ENCODE peak calls at places on chromosome 11, in nine cellular contexts. U is psoas muscle, T is PC-9, F is MCF 10A, P is uterus, A is astrocyte of the spinal cord, D is gastrocnemius medialis, G is fibroblast of villous mesenchyme, L is kidney. I is an unnamed sample.

GRCh38 chr11:36478700-36479329 is 31.3 kb downstream of the TRAF6 start:
- DNase-seq in D (no peak), F (peak), G (peak), A (peak), U (no peak), P (no peak), L (no peak), T (peak), I (peak)

GRCh38 chr11:93939084-93939780 is 81.9 kb upstream of the HEPHL1 start:
- DNase-seq in A (peak), T (no peak), F (peak), L (no peak), D (no peak), G (peak), U (no peak), P (no peak), I (no peak)

GRCh38 chr11:65553301-65554001 is 4.7 kb downstream of the LTBP3 start:
- DNase-seq in G (no peak), F (no peak), L (peak), U (no peak), A (no peak), D (no peak), T (peak), P (no peak), I (peak)

GRCh38 chr11:34176980-34177319 is 71.5 kb downstream of the NAT10 start:
- DNase-seq in T (no peak), D (no peak), U (no peak), G (peak), P (no peak), F (no peak), A (no peak), L (no peak), I (no peak)

GRCh38 chr11:71210861-71211260 is 41.5 kb downstream of the SHANK2 start:
- DNase-seq in U (no peak), A (no peak), F (no peak), T (no peak), G (no peak), D (no peak), P (no peak), L (no peak), I (no peak)

GRCh38 chr11:15757299-15757698 is 599.0 kb downstream of the SOX6 start:
- DNase-seq in L (no peak), D (no peak), A (no peak), U (no peak), T (no peak), P (no peak), G (no peak), F (no peak), I (no peak)

GRCh38 chr11:123143921-123144320 is 51.1 kb downstream of the CLMP start:
- DNase-seq in L (no peak), G (no peak), D (no peak), A (no peak), F (no peak), U (no peak), P (no peak), T (no peak), I (no peak)

GRCh38 chr11:58451585-58451984 is 9.5 kb upstream of the OR5B12 start:
- DNase-seq in T (no peak), A (no peak), G (no peak), P (no peak), L (no peak), U (no peak), D (no peak), F (no peak), I (no peak)

GRCh38 chr11:117195208-117195607 is 4.0 kb upstream of the TAGLN start:
- DNase-seq in G (no peak), P (no peak), D (no peak), L (peak), T (no peak), F (no peak), U (no peak), A (no peak), I (no peak)

GRCh38 chr11:109734602-109735001 is 312.6 kb downstream of the C11orf87 start:
- DNase-seq in U (no peak), A (no peak), T (no peak), D (no peak), F (no peak), G (no peak), L (no peak), P (no peak), I (no peak)

GRCh38 chr11:71940561-71941219 is 11.8 kb downstream of the RNF121 start:
- DNase-seq in F (no peak), P (no peak), A (no peak), D (no peak), L (no peak), U (no peak), T (no peak), G (peak), I (no peak)

GRCh38 chr11:18706330-18707243 is 8.0 kb downstream of the TMEM86A start:
- DNase-seq in T (no peak), P (peak), U (peak), F (no peak), D (no peak), G (peak), L (peak), A (no peak), I (no peak)

GRCh38 chr11:12216542-12217422 is 106.4 kb downstream of the MICAL2 start:
- DNase-seq in D (no peak), T (no peak), F (no peak), A (peak), L (no peak), P (no peak), U (no peak), G (peak), I (no peak)

GRCh38 chr11:64387916-64388315 is 29.0 kb downstream of the RPS6KA4 start:
- DNase-seq in G (no peak), L (no peak), F (no peak), D (no peak), U (no peak), A (no peak), T (no peak), P (no peak), I (no peak)

GRCh38 chr11:12451179-12451814 is 73.9 kb downstream of the PARVA start:
- DNase-seq in U (no peak), P (no peak), T (no peak), G (no peak), D (no peak), A (no peak), F (no peak), L (no peak), I (no peak)

GRCh38 chr11:7571640-7572000 is 57.8 kb downstream of the PPFIBP2 start:
- DNase-seq in A (peak), T (peak), U (peak), P (peak), D (no peak), F (peak), L (peak), G (peak), I (peak)

GRCh38 chr11:107969219-107969618 is 39.5 kb upstream of the CUL5 start:
- DNase-seq in D (no peak), U (no peak), F (no peak), T (no peak), G (no peak), L (no peak), A (no peak), P (no peak), I (no peak)

GRCh38 chr11:107713009-107713408 is 1.2 kb upstream of the SLN start:
- DNase-seq in A (no peak), T (no peak), P (no peak), F (no peak), L (no peak), G (no peak), U (no peak), D (no peak), I (no peak)

GRCh38 chr11:2586793-2587131 is 113.0 kb downstream of the KCNQ1OT1 start:
- DNase-seq in F (no peak), D (no peak), G (no peak), L (no peak), P (no peak), T (no peak), A (no peak), U (no peak), I (peak)

GRCh38 chr11:95035316-95035715 is 10.3 kb downstream of the KDM4E start:
- DNase-seq in T (no peak), D (no peak), U (no peak), G (no peak), L (no peak), A (no peak), P (no peak), F (peak), I (no peak)

GRCh38 chr11:89235121-89235520 is 57.4 kb downstream of the TYR start:
- DNase-seq in G (no peak), A (no peak), L (no peak), T (no peak), D (no peak), P (no peak), F (no peak), U (no peak), I (no peak)

GRCh38 chr11:107563702-107564101 is 1.8 kb downstream of the ALKBH8 start:
- DNase-seq in F (peak), U (peak), D (peak), P (peak), G (peak), A (peak), L (no peak), T (peak), I (peak)

GRCh38 chr11:26778000-26778757 is 56.3 kb upstream of the SLC5A12 start:
- DNase-seq in P (no peak), T (no peak), F (peak), D (no peak), L (no peak), U (no peak), A (peak), G (peak), I (no peak)

GRCh38 chr11:134037093-134037908 is 31.6 kb upstream of the JAM3 start:
- DNase-seq in F (peak), G (peak), T (no peak), L (peak), A (peak), P (peak), D (no peak), U (peak), I (peak)

GRCh38 chr11:20609727-20610707 is 10.6 kb downstream of the SLC6A5 start:
- DNase-seq in U (peak), D (peak), T (peak), P (peak), G (peak), L (peak), F (peak), A (peak), I (peak)

GRCh38 chr11:80748207-80748606 is 1307.4 kb upstream of the TENM4 start:
- DNase-seq in G (no peak), F (no peak), A (no peak), D (no peak), T (no peak), U (no peak), P (no peak), L (no peak), I (no peak)

GRCh38 chr11:82507288-82507687 is 226.4 kb downstream of the FAM181B start:
- DNase-seq in P (no peak), A (no peak), F (no peak), T (no peak), L (no peak), D (no peak), U (no peak), G (no peak), I (no peak)

DNA sequence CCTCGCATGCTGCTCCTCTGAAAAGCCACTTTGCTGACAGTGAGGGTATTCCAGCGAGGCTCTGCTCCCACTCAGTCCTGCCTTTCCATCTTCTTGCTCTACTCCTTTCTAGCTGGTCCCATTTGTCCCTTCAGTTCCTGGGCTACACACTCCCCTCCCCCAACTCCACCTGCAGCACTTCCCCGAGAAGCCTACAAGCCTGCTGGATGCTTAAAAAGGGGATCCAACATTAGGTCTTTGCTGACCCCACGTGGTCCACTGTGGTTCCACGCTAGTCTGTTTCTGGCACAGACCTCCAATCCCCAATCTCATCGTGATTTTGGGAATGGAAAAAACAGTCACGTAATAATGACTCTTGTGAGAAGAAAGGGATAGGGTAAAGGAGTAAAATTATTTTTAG is 121.6 kb upstream of the SNX19 start:
- DNase-seq in D (no peak), L (no peak), U (no peak), A (no peak), P (no peak), G (no peak), T (no peak), F (no peak), I (no peak)
- TF ChIP-seq CTCF in D (no peak), L (no peak), U (no peak), A (no peak), P (no peak), G (peak), T (no peak), F (no peak), I (no peak)

DNA sequence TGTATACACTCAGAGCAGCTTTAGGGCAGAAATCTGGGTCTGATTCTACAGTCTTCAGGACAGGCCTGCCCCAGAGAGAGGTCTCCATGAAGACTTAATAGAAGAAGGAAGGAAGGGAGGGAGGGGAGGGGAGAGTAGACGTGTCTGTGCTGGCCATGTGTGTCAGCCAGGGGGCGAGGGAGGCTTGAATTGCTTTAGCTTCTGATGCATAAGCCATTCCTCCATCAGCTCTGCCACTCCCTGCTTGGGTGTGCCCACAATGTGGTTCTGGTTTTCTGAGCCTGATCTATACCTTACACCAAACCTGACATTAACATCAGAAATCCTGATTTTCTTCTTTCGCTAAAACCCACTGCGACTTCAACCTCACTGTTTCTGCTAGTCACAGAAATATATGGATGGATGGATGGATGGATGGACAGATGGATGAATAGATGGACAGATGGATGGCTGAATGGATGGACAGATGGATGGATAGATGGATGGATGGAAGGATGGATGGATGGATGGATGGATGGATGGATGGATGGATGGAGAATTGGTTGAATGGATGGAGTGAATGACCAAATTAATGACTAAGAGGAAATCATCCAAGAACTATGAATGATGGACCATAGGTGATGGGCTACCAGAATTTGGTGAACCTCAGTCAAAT is 56.5 kb upstream of the PRDM11 start:
- DNase-seq in A (peak), U (no peak), G (peak), L (peak), P (no peak), T (no peak), D (no peak), F (peak), I (no peak)
- TF ChIP-seq CTCF in A (peak), U (no peak), G (peak), L (no peak), P (no peak), T (no peak), D (no peak), F (no peak), I (no peak)

GRCh38 chr11:61793829-61794204 is 1.1 kb downstream of the FEN1 start:
- DNase-seq in U (no peak), P (no peak), L (no peak), T (no peak), A (no peak), F (no peak), D (no peak), G (no peak), I (no peak)

GRCh38 chr11:61793084-61793828 is 545 bp downstream of the FEN1 start:
- DNase-seq in G (peak), F (no peak), L (no peak), U (no peak), T (no peak), P (no peak), A (no peak), D (no peak), I (no peak)

GRCh38 chr11:61794579-61794978 is 1.9 kb downstream of the FEN1 start:
- DNase-seq in G (no peak), D (no peak), T (no peak), L (no peak), F (no peak), P (no peak), U (no peak), A (no peak), I (no peak)

GRCh38 chr11:61791737-61792309 is 576 bp downstream of the TMEM258 start:
- DNase-seq in G (peak), T (peak), A (peak), F (peak), U (peak), D (no peak), P (peak), L (peak), I (peak)

DNA sequence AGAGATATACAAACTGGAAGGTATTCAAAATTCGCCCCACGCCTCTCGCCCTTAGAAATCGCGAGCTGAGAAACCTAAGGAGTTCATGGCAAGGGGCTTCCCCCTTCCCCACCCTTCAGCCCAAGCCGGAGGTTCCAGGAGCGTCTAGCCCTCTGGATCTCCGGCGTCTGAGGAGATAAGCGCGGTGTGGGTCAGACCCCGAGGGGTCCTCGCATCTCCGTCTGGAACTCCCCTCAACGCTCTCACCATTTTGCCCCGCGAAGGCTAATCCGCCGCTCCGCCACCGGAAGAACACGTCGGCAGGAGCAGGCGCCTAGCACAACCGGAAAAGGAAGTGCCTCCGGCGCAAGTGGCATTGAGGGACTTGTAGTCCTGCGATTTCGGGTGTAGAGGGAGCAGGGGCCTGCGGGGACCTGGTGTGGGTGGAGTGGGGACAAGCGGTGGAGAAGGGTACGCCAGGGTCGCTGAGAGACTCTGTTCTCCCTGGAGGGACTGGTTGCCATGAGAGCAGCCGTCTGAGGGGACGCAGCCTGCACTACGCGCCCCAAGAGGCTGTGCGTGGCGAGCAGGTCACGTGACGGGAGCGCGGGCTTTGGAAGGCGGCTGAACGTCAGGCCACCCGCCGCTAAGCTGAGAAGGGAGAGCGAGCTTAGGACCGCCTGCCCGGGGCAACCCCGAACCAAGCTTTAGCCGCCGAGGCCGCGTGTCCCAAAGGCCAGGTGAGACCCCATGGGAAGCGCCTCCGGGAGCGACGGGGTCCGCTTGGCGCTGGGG is at the start of the genes FEN1 and TMEM258:
- DNase-seq in P (peak), U (peak), D (peak), T (peak), F (peak), L (peak), G (peak), A (peak), I (peak)
- TF ChIP-seq CTCF in P (peak), U (no peak), D (peak), T (no peak), F (no peak), L (peak), G (no peak), A (no peak), I (no peak)

DNA sequence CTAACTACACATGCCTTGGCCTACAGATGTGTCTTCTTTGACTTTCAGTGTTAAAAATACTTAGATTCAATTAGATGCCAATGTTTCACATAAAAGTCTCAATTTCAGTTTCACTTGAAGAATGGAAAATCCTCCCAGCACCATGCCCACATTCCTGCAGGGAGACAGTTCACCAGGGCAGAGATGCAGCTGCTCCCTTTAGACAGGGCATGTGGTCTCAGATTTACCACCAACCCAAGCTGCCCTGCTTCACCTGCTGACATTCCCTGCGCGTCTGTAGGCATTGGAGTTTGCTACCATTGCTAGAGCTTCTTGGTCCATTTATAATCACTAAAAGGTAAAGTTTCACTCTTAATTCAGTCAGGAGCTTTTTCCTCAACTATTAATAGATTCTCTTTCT is 113.9 kb downstream of the ARFGAP2 start:
- DNase-seq in L (no peak), A (no peak), U (no peak), P (no peak), T (no peak), D (no peak), G (no peak), F (no peak), I (no peak)
- TF ChIP-seq CTCF in L (no peak), A (no peak), U (no peak), P (no peak), T (no peak), D (no peak), G (no peak), F (no peak), I (no peak)

I was measured in nephron progenitor cell.